ENCODE peak calls at places on chromosomes 1 and 21, in nine cellular contexts. S is Peyer's patch; G is stimulated activated naive CD8-positive, alpha-beta T cell treated with anti-CD3 and anti-CD28 coated beads, Interleukin-15, amount 100 ng/mL, for 72 hours; W is H9; U is fibroblast of lung; T is SK-N-MC; F is activated naive CD8-positive, alpha-beta T cell treated with anti-CD3 and anti-CD28 coated beads, Interleukin-2, amount 50 U/mL, for 24 hours; D is CMK; R is activated naive CD4-positive, alpha-beta T cell treated with anti-CD3 and anti-CD28 coated beads, Interleukin-2, amount 50 U/mL, for 16 hours. N is an unnamed sample.

GRCh38 chr1:201119206-201119814 is 7.1 kb upstream of the CACNA1S start:
- DNase-seq in S (no peak), G (peak; percentile 68), W (peak; percentile 80), U (peak; percentile 19), T (peak; percentile 8), F (peak; percentile 67), D (no peak), R (peak; percentile 51), N (peak; percentile 88)

GRCh38 chr1:85465099-85465790 is at the start of gene DDAH1:
- DNase-seq in S (peak; percentile 81), G (peak; percentile 14), W (peak; percentile 74), U (peak; percentile 73), T (no peak), F (peak; percentile 6), D (no peak), R (peak; percentile 15), N (peak; percentile 86)

GRCh38 chr1:52002038-52002917 is 11.8 kb upstream of the RAB3B start:
- DNase-seq in S (no peak), G (peak; percentile 48), W (peak; percentile 72), U (peak; percentile 85), T (peak; percentile 77), F (peak; percentile 44), D (peak; percentile 83), R (peak; percentile 13), N (peak; percentile 84)

GRCh38 chr1:31799895-31800676 is 15.7 kb downstream of the SPOCD1 start:
- DNase-seq in S (peak; percentile 41), G (no peak), W (no peak), U (no peak), T (no peak), F (no peak), D (no peak), R (no peak), N (peak; percentile 52)

GRCh38 chr1:162040657-162041056 is 17.0 kb upstream of the OLFML2B start:
- DNase-seq in S (no peak), G (no peak), W (no peak), U (peak; percentile 35), T (no peak), F (no peak), D (no peak), R (no peak), N (peak; percentile 36)

GRCh38 chr1:103900005-103900404 is 150.3 kb downstream of the AMY1C start:
- DNase-seq in S (no peak), G (no peak), W (no peak), U (no peak), T (no peak), F (no peak), D (no peak), R (no peak), N (no peak)

GRCh38 chr1:15858672-15859372 is 11.3 kb downstream of the SPEN start:
- DNase-seq in S (no peak), G (no peak), W (no peak), U (no peak), T (no peak), F (no peak), D (no peak), R (no peak), N (no peak)

GRCh38 chr1:168871531-168871930 is 142.5 kb upstream of the DPT start:
- DNase-seq in S (no peak), G (no peak), W (no peak), U (no peak), T (no peak), F (no peak), D (no peak), R (no peak), N (no peak)

GRCh38 chr1:233140519-233140918 is 155.0 kb downstream of the PCNX2 start:
- DNase-seq in S (no peak), G (no peak), W (no peak), U (no peak), T (no peak), F (no peak), D (no peak), R (no peak), N (no peak)

GRCh38 chr1:151056149-151056548 is 3.3 kb downstream of the CDC42SE1 start:
- DNase-seq in S (no peak), G (no peak), W (no peak), U (no peak), T (no peak), F (no peak), D (no peak), R (no peak), N (no peak)

GRCh38 chr1:243475966-243476365 is 220.1 kb downstream of the SDCCAG8 start:
- DNase-seq in S (no peak), G (no peak), W (peak; percentile 73), U (peak; percentile 78), T (no peak), F (no peak), D (no peak), R (no peak), N (peak; percentile 85)

GRCh38 chr1:36731226-36732037 is 248.7 kb upstream of the CSF3R start:
- DNase-seq in S (no peak), G (no peak), W (no peak), U (no peak), T (no peak), F (no peak), D (no peak), R (no peak), N (no peak)

GRCh38 chr21:14259669-14260458 is 43.9 kb downstream of the RBM11 start:
- DNase-seq in S (no peak), G (no peak), W (no peak), U (peak; percentile 28), T (no peak), F (no peak), D (no peak), R (no peak), N (peak; percentile 32)

N was measured in H7.